ENCODE peak calls at places on chromosomes 11 and 22, in five cellular contexts. O is thoracic aorta, X is gastrocnemius medialis, D is heart left ventricle, L is tibial artery. N is an unnamed sample.

GRCh38 chr22:28759861-28760560 is 12.5 kb upstream of the CCDC117 start:
- DNase-seq in O (no peak), X (no peak), D (no peak), L (no peak), N (no peak)

GRCh38 chr11:57626895-57627294 is 22.8 kb downstream of the YPEL4 start:
- DNase-seq in O (no peak), X (no peak), D (no peak), L (no peak), N (no peak)

GRCh38 chr11:108213784-108214183 is 8.7 kb downstream of the NPAT start:
- DNase-seq in O (no peak), X (no peak), D (no peak), L (no peak), N (no peak)

GRCh38 chr22:30277547-30278344 is 11.1 kb upstream of the OSM start:
- DNase-seq in O (no peak), X (no peak), D (no peak), L (no peak), N (no peak)

GRCh38 chr11:20754957-20755356 is 85.6 kb downstream of the NELL1 start:
- DNase-seq in O (no peak), X (no peak), D (no peak), L (no peak), N (no peak)

GRCh38 chr11:70070736-70071135 is 7.4 kb upstream of the ANO1 start:
- DNase-seq in O (no peak), X (no peak), D (no peak), L (no peak), N (no peak)

GRCh38 chr22:26485013-26485412 is 1.3 kb downstream of the SRRD start:
- DNase-seq in O (no peak), X (no peak), D (no peak), L (peak; percentile 31), N (no peak)

GRCh38 chr22:19174106-19175025 is 4.2 kb downstream of the SLC25A1 start:
- DNase-seq in O (no peak), X (peak; percentile 81), D (peak; percentile 67), L (peak; percentile 90), N (no peak)

GRCh38 chr11:130815074-130815802 is 101.0 kb downstream of the SNX19 start:
- DNase-seq in O (no peak), X (no peak), D (no peak), L (no peak), N (no peak)

GRCh38 chr11:70303070-70303469 is 32.6 kb downstream of the PPFIA1 start:
- DNase-seq in O (no peak), X (no peak), D (peak; percentile 41), L (no peak), N (peak; percentile 70)

GRCh38 chr11:60769811-60770210 is 13.1 kb downstream of the MS4A15 start:
- DNase-seq in O (no peak), X (no peak), D (no peak), L (no peak), N (no peak)

GRCh38 chr22:33851985-33852384 is 68.3 kb downstream of the LARGE1 start:
- DNase-seq in O (no peak), X (no peak), D (no peak), L (no peak), N (no peak)

GRCh38 chr22:33853200-33854097 is 66.8 kb downstream of the LARGE1 start:
- DNase-seq in O (no peak), X (peak; percentile 72), D (peak; percentile 67), L (peak; percentile 81), N (peak; percentile 78)

GRCh38 chr22:33850227-33850626 is 70.0 kb downstream of the LARGE1 start:
- DNase-seq in O (no peak), X (no peak), D (no peak), L (no peak), N (no peak)

GRCh38 chr22:33850724-33851123 is 69.6 kb downstream of the LARGE1 start:
- DNase-seq in O (no peak), X (no peak), D (no peak), L (no peak), N (no peak)

DNA sequence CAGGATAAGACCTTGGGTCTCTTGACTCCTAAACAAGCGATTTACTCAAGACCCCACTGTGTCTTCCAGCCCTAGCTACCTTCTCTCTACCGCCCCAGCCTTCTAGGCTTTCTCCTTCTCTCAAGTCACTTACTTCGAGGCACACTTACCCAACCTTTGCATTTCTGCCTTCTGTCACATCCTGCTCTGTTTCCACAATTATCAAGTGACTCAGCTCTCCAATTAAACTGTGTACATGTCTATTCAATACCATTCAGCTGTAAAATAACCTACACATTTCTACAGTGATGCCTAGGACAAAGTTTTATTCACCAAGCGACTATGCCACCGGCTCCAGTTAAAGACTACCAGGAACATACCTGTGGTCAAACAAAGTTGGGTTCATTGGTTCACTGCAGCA is 69.0 kb downstream of the LARGE1 start:
- DNase-seq in O (no peak), X (no peak), D (no peak), L (no peak), N (no peak)
- H3K4me3 ChIP-seq in O (no peak overlapping the region), X (no peak overlapping the region), D (no peak overlapping the region), L (no peak overlapping the region), N (no peak overlapping the region)

GRCh38 chr11:3157381-3158130 is 7.6 kb downstream of the OSBPL5 start:
- DNase-seq in O (no peak), X (peak; percentile 7), D (peak; percentile 46), L (peak; percentile 67), N (no peak)
- H3K4me1 ChIP-seq in O (peaks cover 91% of the 10 kb centered on the region), X (peaks cover 62% of the 10 kb centered on the region), D (peaks cover 90% of the 10 kb centered on the region), L (peaks cover 92% of the 10 kb centered on the region), N (peaks cover 53% of the 10 kb centered on the region)

DNA sequence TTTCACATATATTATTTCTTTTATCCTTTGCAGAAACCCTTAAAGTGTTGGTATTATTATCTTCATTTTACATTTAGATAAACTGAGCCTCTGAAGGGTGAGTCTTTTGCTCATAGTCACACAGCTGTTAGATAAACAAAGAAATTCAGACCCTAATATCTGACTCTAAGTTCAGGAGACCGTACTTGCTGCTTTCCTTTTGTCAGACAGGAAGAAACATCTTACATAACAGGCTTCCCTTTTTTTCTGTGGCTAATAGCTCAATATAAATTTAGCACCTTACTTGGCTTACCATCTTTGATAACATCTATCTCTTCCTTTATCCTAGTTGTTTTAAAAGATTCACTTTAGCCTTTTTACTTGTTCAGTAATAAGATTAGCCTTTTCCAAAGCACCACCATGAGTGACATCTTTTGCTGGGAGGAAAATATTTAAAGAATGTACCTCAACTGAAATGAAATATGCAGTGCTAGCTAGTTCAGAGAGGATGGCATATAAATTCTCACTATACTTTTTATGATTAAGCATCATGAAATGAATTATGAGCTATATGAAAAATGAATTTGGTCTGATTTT is 128.6 kb downstream of the WNT11 start:
- DNase-seq in O (no peak), X (no peak), D (no peak), L (no peak), N (no peak)
- H3K27ac ChIP-seq in O (no peak overlapping the region), X (no peak overlapping the region), D (peak overlapping the region; percentile 14), L (no peak overlapping the region), N (no peak overlapping the region)

DNA sequence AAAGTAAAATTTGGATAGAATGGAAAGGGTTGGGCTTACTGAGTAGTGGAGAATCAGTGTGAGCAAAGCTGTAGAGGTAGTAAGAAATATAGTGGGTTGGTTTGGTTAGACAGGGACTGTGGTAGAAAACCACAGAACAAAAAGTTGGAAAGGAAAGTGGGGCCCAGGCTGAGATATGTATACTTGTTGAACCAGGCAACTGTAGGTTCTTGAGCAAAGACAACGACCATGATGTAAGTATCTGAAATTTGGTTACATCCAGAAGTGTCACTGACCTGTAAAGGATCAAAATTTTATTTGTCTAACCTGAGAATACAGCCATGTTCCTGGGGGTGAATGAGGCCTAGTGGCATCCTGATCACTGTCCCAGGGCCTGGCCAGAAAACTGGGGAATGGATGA is 114.1 kb downstream of the STIM1 start:
- DNase-seq in O (no peak), X (no peak), D (no peak), L (no peak), N (no peak)
- H3K4me3 ChIP-seq in O (no peak overlapping the region), X (no peak overlapping the region), D (no peak overlapping the region), L (no peak overlapping the region), N (no peak overlapping the region)

GRCh38 chr22:22179858-22180257 is 64.7 kb upstream of the VPREB1 start:
- DNase-seq in O (no peak), X (no peak), D (no peak), L (no peak), N (no peak)

GRCh38 chr22:22182218-22182989 is 62.2 kb upstream of the VPREB1 start:
- DNase-seq in O (no peak), X (no peak), D (no peak), L (no peak), N (no peak)

GRCh38 chr22:22181515-22181959 is 63.0 kb upstream of the VPREB1 start:
- DNase-seq in O (no peak), X (no peak), D (no peak), L (no peak), N (no peak)

GRCh38 chr22:22178992-22179391 is 65.6 kb upstream of the VPREB1 start:
- DNase-seq in O (no peak), X (no peak), D (no peak), L (no peak), N (no peak)

DNA sequence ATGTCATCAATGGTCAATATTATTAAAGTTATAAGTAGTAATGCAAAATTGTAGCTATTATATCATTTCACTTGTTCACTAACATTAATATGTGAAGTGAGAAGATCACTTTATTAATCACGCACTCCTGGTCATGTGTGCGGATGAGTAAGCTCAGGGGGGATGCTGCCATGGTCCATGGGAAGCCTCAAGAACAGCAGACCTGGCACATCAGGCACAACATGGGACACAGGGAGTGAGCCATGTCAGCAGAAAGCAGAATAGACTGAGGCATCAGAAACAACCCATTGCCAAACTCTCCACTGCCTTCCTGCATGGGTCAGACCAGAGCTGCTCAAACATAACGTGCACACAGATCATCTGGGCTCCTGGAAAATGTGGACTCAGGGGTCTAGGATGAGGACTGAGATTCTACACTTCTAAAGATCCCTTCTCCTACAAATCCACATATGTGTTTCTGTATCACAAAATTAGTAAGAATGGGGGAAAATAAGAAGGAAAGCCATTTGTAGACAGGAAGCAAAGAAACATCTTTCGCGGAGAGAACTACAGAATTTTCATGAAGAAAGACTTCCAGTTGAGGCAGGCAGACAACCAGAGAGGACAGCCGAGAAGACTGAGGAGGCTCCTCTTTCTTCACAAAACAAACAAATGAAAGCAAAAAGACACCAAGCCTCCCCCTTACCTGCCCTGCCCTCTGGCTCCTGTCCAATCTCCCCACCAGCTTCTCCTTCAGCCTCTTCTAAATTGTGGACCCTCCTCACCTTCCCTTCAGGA is 63.7 kb upstream of the VPREB1 start:
- DNase-seq in O (no peak), X (no peak), D (no peak), L (no peak), N (no peak)
- H3K4me1 ChIP-seq in O (no peaks in the 10 kb centered on the region), X (no peaks in the 10 kb centered on the region), D (no peaks in the 10 kb centered on the region), L (no peaks in the 10 kb centered on the region), N (no peaks in the 10 kb centered on the region)

GRCh38 chr11:76824980-76825725 is 35.6 kb upstream of the ACER3 start:
- DNase-seq in O (no peak), X (no peak), D (no peak), L (no peak), N (no peak)

GRCh38 chr11:76825726-76826396 is 34.9 kb upstream of the ACER3 start:
- DNase-seq in O (no peak), X (no peak), D (no peak), L (no peak), N (no peak)

GRCh38 chr11:76822406-76822805 is 38.3 kb upstream of the ACER3 start:
- DNase-seq in O (no peak), X (no peak), D (no peak), L (no peak), N (no peak)

GRCh38 chr11:76823481-76824028 is 37.2 kb upstream of the ACER3 start:
- DNase-seq in O (no peak), X (no peak), D (peak; percentile 48), L (no peak), N (no peak)

GRCh38 chr11:76824083-76824939 is 36.4 kb upstream of the ACER3 start:
- DNase-seq in O (no peak), X (no peak), D (no peak), L (no peak), N (no peak)
- H3K27ac ChIP-seq in O (no peak overlapping the region), X (peak overlapping the region; percentile 80), D (peak overlapping the region; percentile 97), L (no peak overlapping the region), N (no peak overlapping the region)

GRCh38 chr22:46354993-46355305 is 19.4 kb downstream of the TRMU start:
- DNase-seq in O (no peak), X (no peak), D (no peak), L (no peak), N (no peak)
- H3K4me3 ChIP-seq in O (no peak overlapping the region), X (no peak overlapping the region), D (no peak overlapping the region), L (no peak overlapping the region), N (no peak overlapping the region)

N was measured in ascending aorta.